ENCODE peak calls at places on chromosomes 7 and 10, in six cellular contexts. C is mucosa of gallbladder; W is kidney epithelial cell; F is activated T-cell treated with anti-CD3 and anti-CD28 coated beads, Interleukin-2, amount 50 U/mL, for 48 hours; S is lower leg skin; D is NCI-H748 treated with DMSO at 0.1 percent for 48 hours. E is an unnamed sample.

GRCh38 chr7:132162745-132163144 is 413.5 kb downstream of the PLXNA4 start:
- DNase-seq in S (no peak), F (no peak), W (no peak), C (no peak), D (no peak), E (no peak)

GRCh38 chr7:150341263-150342118 is at the start of gene RARRES2:
- DNase-seq in C (peak; percentile 44), D (no peak), F (no peak), W (no peak), S (no peak), E (no peak)

GRCh38 chr10:103564799-103565365 is 71.4 kb downstream of the NEURL1 start:
- DNase-seq in F (peak; percentile 77), W (no peak), D (no peak), S (no peak), C (no peak), E (no peak)

GRCh38 chr7:54907981-54908380 is 110.8 kb upstream of the EGFR start:
- DNase-seq in C (no peak), S (no peak), F (no peak), W (no peak), D (no peak), E (no peak)

GRCh38 chr7:40348126-40348728 is 213.4 kb downstream of the SUGCT start:
- DNase-seq in S (no peak), D (no peak), W (no peak), F (no peak), C (no peak), E (no peak)

GRCh38 chr7:121180436-121181063 is 148.2 kb upstream of the WNT16 start:
- DNase-seq in D (no peak), F (no peak), W (no peak), C (no peak), S (no peak), E (no peak)

GRCh38 chr10:132146271-132146671 is 40.5 kb upstream of the DPYSL4 start:
- DNase-seq in W (no peak), F (no peak), C (no peak), D (no peak), S (no peak), E (no peak)

GRCh38 chr7:107119376-107120100 is 49.3 kb upstream of the HBP1 start:
- DNase-seq in C (no peak), F (no peak), D (no peak), S (no peak), W (no peak), E (no peak)

GRCh38 chr7:28560771-28561170 is 148.5 kb downstream of the CREB5 start:
- DNase-seq in F (no peak), D (no peak), W (no peak), S (no peak), C (no peak), E (no peak)

GRCh38 chr7:100629117-100629711 is 12.1 kb downstream of the TFR2 start:
- DNase-seq in C (no peak), S (no peak), W (no peak), D (peak; percentile 5), F (peak; percentile 61), E (no peak)

GRCh38 chr10:71314028-71314693 is 4.9 kb upstream of the SLC29A3 start:
- DNase-seq in C (no peak), W (no peak), S (no peak), D (peak; percentile 3), F (peak; percentile 57), E (peak; percentile 48)

GRCh38 chr7:100545636-100546128 is 6.7 kb downstream of the AGFG2 start:
- DNase-seq in C (peak; percentile 42), W (peak; percentile 84), D (no peak), F (peak; percentile 82), S (no peak), E (no peak)

GRCh38 chr7:128835790-128836641 is 5.8 kb downstream of the FLNC start:
- DNase-seq in W (no peak), F (no peak), D (no peak), C (no peak), S (no peak), E (no peak)

GRCh38 chr7:127230192-127230925 is 22.4 kb downstream of the GRM8 start:
- DNase-seq in D (no peak), F (no peak), W (no peak), C (no peak), S (no peak), E (no peak)

GRCh38 chr10:43846968-43847367 is 198.3 kb upstream of the ZNF32 start:
- DNase-seq in C (no peak), W (no peak), F (no peak), S (no peak), D (no peak), E (no peak)

GRCh38 chr7:55144333-55144954 is 125.6 kb downstream of the EGFR start:
- DNase-seq in W (no peak), C (no peak), D (no peak), F (no peak), S (no peak), E (no peak)

GRCh38 chr7:75813084-75813483 is 522 bp downstream of the CCL24 start:
- DNase-seq in C (no peak), S (no peak), F (no peak), D (no peak), W (no peak), E (no peak)

E was measured in neuronal stem cell.